ENCODE peak calls at places on chromosomes 3 and 15, in seven cellular contexts. B, C, Z, P, U, N and Y are unnamed samples.
A peak's percentile ranks its signal among the peaks of the same experiment; 100 is the strongest.

GRCh38 chr15:70589221-70589620 is 174.1 kb downstream of the UACA start:
- DNase-seq in C (peak; percentile 81), N (no peak), Z (no peak), U (no peak), P (peak; percentile 90), B (peak; percentile 82), Y (peak; percentile 91)

GRCh38 chr15:46732060-46732459 is 985.2 kb upstream of the SEMA6D start:
- DNase-seq in Z (no peak), U (no peak), B (no peak), N (no peak), P (no peak), C (no peak), Y (no peak)

GRCh38 chr15:48693474-48693873 is 48.0 kb upstream of the FBN1 start:
- DNase-seq in B (no peak), U (no peak), C (no peak), N (no peak), Z (no peak), P (no peak), Y (no peak)

GRCh38 chr3:115071611-115072010 is 75.5 kb downstream of the ZBTB20 start:
- DNase-seq in U (no peak), B (peak; percentile 80), C (no peak), Z (no peak), N (no peak), P (no peak), Y (no peak)

GRCh38 chr3:119570229-119570628 is 9.1 kb upstream of the ADPRH start:
- DNase-seq in P (no peak), Z (no peak), B (no peak), U (no peak), C (no peak), N (no peak), Y (no peak)

GRCh38 chr15:95025924-95026728 is 794.8 kb downstream of the MCTP2 start:
- DNase-seq in N (peak; percentile 35), U (no peak), Z (no peak), B (no peak), P (peak; percentile 77), C (peak; percentile 40), Y (no peak)

GRCh38 chr15:101558217-101558941 is 68.9 kb upstream of the PCSK6 start:
- DNase-seq in U (no peak), C (no peak), N (peak; percentile 78), B (no peak), Z (no peak), P (peak; percentile 20), Y (no peak)

GRCh38 chr15:100981086-100981485 is 61.9 kb downstream of the LRRK1 start:
- DNase-seq in U (no peak), P (no peak), C (no peak), N (no peak), B (no peak), Z (no peak), Y (no peak)

GRCh38 chr3:18295171-18295920 is 129.8 kb downstream of the SATB1 start:
- DNase-seq in U (no peak), P (peak; percentile 66), N (peak; percentile 44), Z (peak; percentile 2), C (peak; percentile 54), B (peak; percentile 36), Y (no peak)

GRCh38 chr3:150249776-150250175 is 158.3 kb upstream of the TSC22D2 start:
- DNase-seq in U (no peak), Z (no peak), C (no peak), B (no peak), P (no peak), N (no peak), Y (no peak)

GRCh38 chr15:85583404-85584390 is 203.3 kb downstream of the AKAP13 start:
- DNase-seq in C (no peak), P (peak; percentile 82), N (no peak), Z (no peak), U (no peak), B (no peak), Y (no peak)

GRCh38 chr15:70566989-70567388 is 196.4 kb downstream of the UACA start:
- DNase-seq in U (no peak), Z (no peak), B (no peak), P (no peak), C (no peak), N (no peak), Y (no peak)

GRCh38 chr3:37996785-37997301 is 6.3 kb downstream of the VILL start:
- DNase-seq in P (peak; percentile 81), C (peak; percentile 89), U (peak; percentile 69), Z (peak; percentile 76), B (no peak), N (peak; percentile 90), Y (peak; percentile 34)

GRCh38 chr15:85839637-85840036 is 44.9 kb upstream of the KLHL25 start:
- DNase-seq in C (no peak), Z (no peak), P (no peak), B (no peak), U (no peak), N (no peak), Y (no peak)